ENCODE peak calls at places on chromosomes 1 and 21, in six cellular contexts. C is heart right ventricle, G is body of pancreas, U is stomach, L is neural crest cell, Z is IMR-90. T is an unnamed sample.

GRCh38 chr1:176669782-176670181 is 206.8 kb downstream of the PAPPA2 start:
- DNase-seq in Z (no peak), L (no peak), C (no peak), U (no peak), G (no peak), T (no peak)

GRCh38 chr1:167819849-167820683 is 93.9 kb downstream of the ADCY10 start:
- DNase-seq in Z (peak), U (peak), G (peak), C (peak), L (peak), T (peak)

GRCh38 chr1:186213225-186213607 is 161.8 kb downstream of the TPR start:
- DNase-seq in Z (no peak), C (no peak), L (no peak), G (no peak), U (no peak), T (no peak)

GRCh38 chr1:1250828-1251284 is 4.3 kb upstream of the C1QTNF12 start:
- DNase-seq in Z (no peak), G (no peak), U (no peak), L (no peak), C (no peak), T (no peak)

GRCh38 chr21:26167593-26167992 is 3.0 kb downstream of the APP start:
- DNase-seq in G (no peak), Z (no peak), C (no peak), L (no peak), U (no peak), T (no peak)

GRCh38 chr1:201598973-201599372 is 60.0 kb downstream of the NAV1 start:
- DNase-seq in L (no peak), G (no peak), Z (no peak), C (no peak), U (no peak), T (no peak)

GRCh38 chr1:110341146-110341871 is 2.1 kb downstream of the RBM15 start:
- DNase-seq in G (no peak), Z (no peak), C (no peak), U (no peak), L (no peak), T (no peak)

GRCh38 chr1:23020731-23021130 is 1.5 kb downstream of the KDM1A start:
- DNase-seq in Z (no peak), U (no peak), G (no peak), C (no peak), L (no peak), T (no peak)

GRCh38 chr1:53295746-53296722 is 31.8 kb downstream of the LRP8 start:
- DNase-seq in L (peak), C (no peak), U (no peak), Z (no peak), G (no peak), T (no peak)

GRCh38 chr1:59186656-59187055 is 110.2 kb upstream of the FGGY start:
- DNase-seq in L (no peak), C (no peak), G (no peak), Z (peak), U (no peak), T (no peak)

GRCh38 chr1:1858382-1859086 is 32.4 kb downstream of the GNB1 start:
- DNase-seq in C (peak), G (peak), L (peak), Z (peak), U (peak), T (peak)

GRCh38 chr21:41112740-41113692 is 54.9 kb upstream of the BACE2 start:
- DNase-seq in G (no peak), Z (peak), U (no peak), C (no peak), L (no peak), T (no peak)

GRCh38 chr1:53526451-53527101 is 67.4 kb downstream of the DMRTB1 start:
- DNase-seq in C (peak), U (peak), Z (peak), G (peak), L (no peak), T (peak)

GRCh38 chr1:160981584-160982411 is 27.2 kb upstream of the ITLN2 start:
- DNase-seq in U (peak), C (peak), Z (no peak), L (no peak), G (no peak), T (no peak)

GRCh38 chr21:45256021-45256911 is 31.4 kb downstream of the POFUT2 start:
- DNase-seq in Z (no peak), G (no peak), L (no peak), U (no peak), C (no peak), T (peak)

GRCh38 chr1:111920221-111921024 is 69.0 kb downstream of the KCND3 start:
- DNase-seq in Z (peak), L (no peak), C (no peak), U (peak), G (peak), T (no peak)

GRCh38 chr1:67429528-67430357 is 459 bp downstream of the SERBP1 start:
- DNase-seq in Z (no peak), G (peak), U (peak), C (peak), L (peak), T (peak)

GRCh38 chr1:109299087-109299983 is 7.5 kb downstream of the MYBPHL start:
- DNase-seq in C (peak), L (peak), G (no peak), U (no peak), Z (peak), T (no peak)

GRCh38 chr1:209777587-209777986 is 6.8 kb downstream of the C1orf74 start:
- DNase-seq in L (no peak), Z (no peak), C (no peak), U (no peak), G (no peak), T (no peak)

DNA sequence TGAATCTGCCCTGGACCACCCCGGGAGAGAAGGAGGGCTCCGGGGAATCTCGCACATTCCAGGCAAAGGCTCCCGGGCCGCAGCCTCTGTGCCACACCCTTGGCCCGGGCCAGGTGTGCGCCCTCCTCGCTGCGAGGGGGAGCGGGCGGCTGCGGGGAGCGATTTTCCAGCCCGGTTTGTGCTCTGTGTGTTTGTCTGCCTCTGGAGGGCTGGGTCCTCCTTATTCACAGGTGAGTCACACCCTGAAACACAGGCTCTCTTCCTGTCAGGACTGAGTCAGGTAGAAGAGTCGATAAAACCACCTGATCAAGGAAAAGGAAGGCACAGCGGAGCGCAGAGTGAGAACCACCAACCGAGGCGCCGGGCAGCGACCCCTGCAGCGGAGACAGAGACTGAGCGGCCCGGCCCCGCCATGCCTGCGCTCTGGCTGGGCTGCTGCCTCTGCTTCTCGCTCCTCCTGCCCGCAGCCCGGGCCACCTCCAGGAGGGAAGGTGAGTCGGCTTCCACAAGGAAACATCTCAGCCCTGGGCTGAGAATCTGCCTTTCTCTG is at the start of gene LAMC2:
- DNase-seq in U (peak), G (peak), L (peak), Z (peak), C (no peak), T (peak)
- TF ChIP-seq CTCF in U (no peak), G (peak), L (peak), Z (no peak), C (no peak), T (no peak)

DNA sequence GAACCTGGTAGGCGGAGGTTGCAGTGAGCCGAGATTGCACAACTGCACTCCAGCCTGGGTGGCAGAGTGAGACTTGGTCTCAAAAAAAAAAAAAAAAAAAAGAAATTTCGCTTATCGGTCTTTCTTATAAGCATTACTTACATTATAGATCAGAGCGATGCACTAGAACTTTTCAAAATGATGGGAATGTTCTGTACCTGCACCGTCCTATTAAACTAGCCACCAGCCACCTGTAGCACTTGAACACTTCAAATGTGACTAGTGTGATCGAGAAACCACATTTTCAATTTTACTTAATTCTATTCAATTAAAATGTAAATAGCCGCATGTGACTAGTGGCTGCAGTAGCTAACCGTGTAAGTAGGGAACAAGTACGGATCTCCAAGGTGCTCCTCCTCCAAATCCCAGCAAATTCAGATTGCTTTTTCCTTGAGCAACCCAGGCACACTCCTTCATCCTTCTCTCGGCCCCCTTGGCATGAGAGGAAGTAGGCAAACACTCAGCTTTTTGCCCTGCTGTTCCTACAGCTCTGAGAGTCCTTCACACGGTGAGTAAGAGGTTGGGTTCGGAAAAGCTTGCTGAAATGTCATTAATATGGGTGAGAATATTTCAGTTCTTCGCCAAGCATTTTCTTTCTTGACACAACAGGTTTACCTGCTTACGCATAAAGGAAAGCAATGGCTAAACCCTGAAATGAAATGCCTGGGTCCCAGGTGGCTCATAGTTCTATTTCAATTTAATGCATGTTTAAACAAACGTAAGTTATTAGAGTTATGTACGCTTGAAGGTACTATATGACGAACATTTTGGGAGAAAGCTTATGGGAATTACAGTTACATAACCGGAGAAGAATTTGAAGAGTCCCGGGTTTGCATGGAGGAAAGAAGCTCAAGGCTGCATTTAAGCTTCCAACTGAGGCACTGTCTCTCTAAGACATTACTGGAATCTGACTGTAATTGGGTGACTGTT is 69.5 kb upstream of the HUNK start:
- DNase-seq in Z (no peak), C (no peak), U (no peak), L (no peak), G (no peak), T (no peak)
- TF ChIP-seq CTCF in Z (no peak), C (no peak), U (no peak), L (no peak), G (no peak), T (no peak)

GRCh38 chr1:87155180-87155579 is 173.5 kb upstream of the LMO4 start:
- DNase-seq in C (no peak), G (no peak), U (no peak), Z (no peak), L (no peak), T (no peak)
- TF ChIP-seq CTCF in C (no peak), G (no peak), U (no peak), Z (no peak), L (no peak), T (no peak)

GRCh38 chr1:83960669-83961277 is 38.2 kb downstream of the TTLL7 start:
- DNase-seq in G (no peak), L (no peak), Z (no peak), U (no peak), C (no peak), T (no peak)
- TF ChIP-seq CTCF in G (no peak), L (no peak), Z (no peak), U (no peak), C (no peak), T (no peak)

GRCh38 chr1:204151562-204152309 is at the start of gene ETNK2:
- DNase-seq in L (peak), Z (peak), C (peak), G (peak), U (peak), T (peak)

GRCh38 chr1:204149107-204149506 is 2.7 kb downstream of the ETNK2 start:
- DNase-seq in C (no peak), U (no peak), Z (no peak), L (no peak), G (no peak), T (no peak)

GRCh38 chr1:204148098-204148406 is 3.8 kb downstream of the ETNK2 start:
- DNase-seq in G (no peak), U (no peak), L (no peak), Z (no peak), C (no peak), T (no peak)

GRCh38 chr1:204150702-204151561 is 912 bp downstream of the ETNK2 start:
- DNase-seq in G (no peak), U (no peak), L (no peak), Z (no peak), C (no peak), T (no peak)

GRCh38 chr1:204149635-204150565 is 1.9 kb downstream of the ETNK2 start:
- DNase-seq in Z (no peak), G (no peak), C (no peak), U (peak), L (no peak), T (no peak)
- TF ChIP-seq CTCF in Z (no peak), G (no peak), C (no peak), U (no peak), L (no peak), T (no peak)

DNA sequence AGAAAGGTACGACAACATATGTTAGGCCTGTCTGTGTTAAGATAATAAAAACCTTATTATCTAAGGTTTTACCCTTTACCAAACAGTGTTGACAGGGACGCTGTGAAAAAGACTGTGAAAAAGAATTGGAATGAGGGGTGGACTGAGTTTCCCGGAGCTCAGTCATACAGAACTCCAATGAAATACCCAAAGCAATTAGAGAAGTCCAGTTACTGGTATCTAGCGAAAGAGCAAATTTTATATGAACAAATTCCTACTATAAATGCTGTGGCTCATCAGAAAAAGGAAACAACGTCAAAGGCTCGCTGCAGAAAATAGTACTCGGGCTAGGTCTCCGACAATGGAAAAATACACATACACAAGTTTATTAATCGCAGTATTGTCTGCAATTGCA is 708 bp upstream of the RBBP5 start:
- DNase-seq in L (no peak), Z (no peak), G (no peak), C (no peak), U (no peak), T (no peak)
- TF ChIP-seq CTCF in L (peak), Z (no peak), G (no peak), C (no peak), U (no peak), T (no peak)

T was measured in mesothelial cell of epicardium.